ENCODE peak calls at places on chromosomes 7 and 10, in seven cellular contexts. V, C, T, Z, Y, U and F are unnamed samples.

GRCh38 chr7:155530601-155531000 is 15.8 kb downstream of the CNPY1 start:
- DNase-seq in Z (no peak), T (no peak), Y (no peak), U (no peak), C (no peak), V (no peak), F (peak)

GRCh38 chr10:56633876-56634452 is 272.9 kb upstream of the ZWINT start:
- DNase-seq in C (peak), U (no peak), Y (no peak), Z (no peak), V (no peak), T (no peak), F (no peak)

GRCh38 chr7:73907554-73908122 is 46.7 kb downstream of the TMEM270 start:
- DNase-seq in C (no peak), Y (no peak), Z (no peak), T (no peak), V (no peak), U (peak), F (no peak)

GRCh38 chr10:52609601-52610240 is 162.9 kb downstream of the MBL2 start:
- DNase-seq in V (no peak), Z (peak), Y (no peak), C (no peak), T (no peak), U (no peak), F (no peak)

GRCh38 chr10:122154034-122154732 is 116.9 kb upstream of the BTBD16 start:
- DNase-seq in U (no peak), Y (no peak), T (no peak), V (no peak), Z (no peak), C (no peak), F (no peak)

GRCh38 chr7:143850682-143851081 is 51.3 kb downstream of the TCAF1 start:
- DNase-seq in U (no peak), Y (no peak), C (no peak), T (no peak), Z (no peak), V (no peak), F (no peak)

GRCh38 chr7:142866361-142867096 is 11.7 kb downstream of the EPHB6 start:
- DNase-seq in U (no peak), V (peak), Z (peak), Y (peak), T (no peak), C (peak), F (no peak)

GRCh38 chr7:30028749-30029635 is 780 bp downstream of the PLEKHA8 start:
- DNase-seq in Z (peak), U (no peak), T (no peak), C (peak), Y (peak), V (peak), F (peak)

GRCh38 chr7:152931583-152931982 is 172.0 kb downstream of the ACTR3B start:
- DNase-seq in Z (no peak), V (no peak), C (no peak), U (no peak), Y (no peak), T (no peak), F (no peak)

GRCh38 chr10:107984581-107984980 is 820.1 kb upstream of the SORCS1 start:
- DNase-seq in V (no peak), Z (no peak), Y (no peak), T (no peak), C (no peak), U (no peak), F (no peak)

GRCh38 chr10:73931767-73932624 is 21.1 kb downstream of the PLAU start:
- DNase-seq in Y (peak), T (no peak), V (no peak), U (no peak), C (peak), Z (no peak), F (no peak)

GRCh38 chr7:123580406-123581161 is 21.0 kb upstream of the ASB15 start:
- DNase-seq in V (peak), U (no peak), C (peak), Z (peak), T (no peak), Y (no peak), F (no peak)

GRCh38 chr7:91789558-91789957 is 90.9 kb downstream of the MTERF1 start:
- DNase-seq in C (no peak), T (no peak), Y (no peak), U (no peak), V (peak), Z (no peak), F (no peak)

GRCh38 chr10:86163522-86164215 is 202.9 kb downstream of the GRID1 start:
- DNase-seq in C (no peak), U (no peak), T (no peak), Z (no peak), Y (peak), V (no peak), F (no peak)

GRCh38 chr10:89007129-89007893 is 16.7 kb downstream of the FAS start:
- DNase-seq in C (no peak), T (no peak), Z (no peak), V (no peak), U (no peak), Y (no peak), F (no peak)

GRCh38 chr7:82985144-82985802 is 177.4 kb downstream of the PCLO start:
- DNase-seq in U (no peak), C (no peak), Z (no peak), T (no peak), V (no peak), Y (no peak), F (no peak)

GRCh38 chr7:36651404-36651803 is 72.9 kb downstream of the AOAH start:
- DNase-seq in Y (no peak), U (no peak), V (peak), T (no peak), Z (peak), C (no peak), F (no peak)

GRCh38 chr7:95052692-95053091 is 145.3 kb downstream of the PPP1R9A start:
- DNase-seq in U (no peak), Y (no peak), Z (no peak), C (no peak), V (no peak), T (no peak), F (no peak)

GRCh38 chr10:68156373-68157185 is 47.3 kb downstream of the MYPN start:
- DNase-seq in Y (peak), U (no peak), C (peak), T (no peak), V (peak), Z (peak), F (peak)

GRCh38 chr10:57026307-57026706 is 665.2 kb upstream of the ZWINT start:
- DNase-seq in T (no peak), U (no peak), C (no peak), Y (no peak), Z (no peak), V (no peak), F (no peak)

GRCh38 chr10:46308666-46309450 is 22.1 kb downstream of the ANTXRL start:
- DNase-seq in C (no peak), U (peak), Z (no peak), T (no peak), Y (no peak), V (no peak), F (no peak)

GRCh38 chr7:155374276-155375252 is 76.9 kb downstream of the INSIG1 start:
- DNase-seq in T (no peak), V (no peak), C (no peak), U (peak), Z (no peak), Y (no peak), F (no peak)

GRCh38 chr7:18408461-18408860 is 87.1 kb upstream of the HDAC9 start:
- DNase-seq in V (peak), Y (no peak), U (no peak), C (no peak), Z (peak), T (no peak), F (no peak)

GRCh38 chr10:89207801-89208551 is 859 bp upstream of the CH25H start:
- DNase-seq in Z (peak), U (peak), V (peak), T (no peak), C (no peak), Y (peak), F (no peak)

GRCh38 chr7:128092221-128092620 is 61.0 kb upstream of the LRRC4 start:
- DNase-seq in Z (no peak), C (no peak), U (no peak), V (no peak), T (no peak), Y (no peak), F (no peak)

GRCh38 chr7:4682621-4683042 is 537 bp downstream of the FOXK1 start:
- DNase-seq in T (no peak), U (peak), Y (peak), V (peak), Z (peak), C (peak), F (no peak)

GRCh38 chr10:55629792-55630490 is 731.1 kb downstream of the ZWINT start:
- DNase-seq in C (no peak), Z (no peak), Y (peak), T (peak), V (peak), U (peak), F (no peak)

GRCh38 chr7:75054744-75055527 is 18.7 kb downstream of the RCC1L start:
- DNase-seq in Z (peak), U (peak), C (no peak), Y (no peak), V (peak), T (no peak), F (no peak)

GRCh38 chr7:141792526-141792925 is 2.5 kb downstream of the TAS2R5 start:
- DNase-seq in T (no peak), U (no peak), C (no peak), V (no peak), Y (no peak), Z (no peak), F (no peak)

GRCh38 chr7:69739906-69740545 is 141.8 kb downstream of the AUTS2 start:
- DNase-seq in U (no peak), Z (peak), Y (no peak), T (no peak), C (peak), V (peak), F (no peak)

GRCh38 chr7:90756366-90756765 is 160.2 kb downstream of the CDK14 start:
- DNase-seq in Z (no peak), U (no peak), C (peak), Y (no peak), T (no peak), V (no peak), F (no peak)

GRCh38 chr7:10889266-10889898 is 84.3 kb upstream of the PHF14 start:
- DNase-seq in C (peak), T (no peak), U (no peak), Y (peak), V (peak), Z (peak), F (no peak)

GRCh38 chr10:124530816-124531215 is 69.2 kb downstream of the LHPP start:
- DNase-seq in Y (no peak), Z (no peak), C (no peak), V (no peak), T (no peak), U (no peak), F (no peak)
- TF ChIP-seq CTCF in Y (no peak), Z (no peak), C (no peak), V (no peak), T (no peak), U (no peak), F (no peak)

GRCh38 chr10:58334817-58335305 is at the start of gene UBE2D1:
- DNase-seq in T (peak), C (peak), U (peak), Y (peak), Z (peak), V (peak), F (peak)
- TF ChIP-seq CTCF in T (peak), C (peak), U (peak), Y (no peak), Z (peak), V (no peak), F (no peak)

DNA sequence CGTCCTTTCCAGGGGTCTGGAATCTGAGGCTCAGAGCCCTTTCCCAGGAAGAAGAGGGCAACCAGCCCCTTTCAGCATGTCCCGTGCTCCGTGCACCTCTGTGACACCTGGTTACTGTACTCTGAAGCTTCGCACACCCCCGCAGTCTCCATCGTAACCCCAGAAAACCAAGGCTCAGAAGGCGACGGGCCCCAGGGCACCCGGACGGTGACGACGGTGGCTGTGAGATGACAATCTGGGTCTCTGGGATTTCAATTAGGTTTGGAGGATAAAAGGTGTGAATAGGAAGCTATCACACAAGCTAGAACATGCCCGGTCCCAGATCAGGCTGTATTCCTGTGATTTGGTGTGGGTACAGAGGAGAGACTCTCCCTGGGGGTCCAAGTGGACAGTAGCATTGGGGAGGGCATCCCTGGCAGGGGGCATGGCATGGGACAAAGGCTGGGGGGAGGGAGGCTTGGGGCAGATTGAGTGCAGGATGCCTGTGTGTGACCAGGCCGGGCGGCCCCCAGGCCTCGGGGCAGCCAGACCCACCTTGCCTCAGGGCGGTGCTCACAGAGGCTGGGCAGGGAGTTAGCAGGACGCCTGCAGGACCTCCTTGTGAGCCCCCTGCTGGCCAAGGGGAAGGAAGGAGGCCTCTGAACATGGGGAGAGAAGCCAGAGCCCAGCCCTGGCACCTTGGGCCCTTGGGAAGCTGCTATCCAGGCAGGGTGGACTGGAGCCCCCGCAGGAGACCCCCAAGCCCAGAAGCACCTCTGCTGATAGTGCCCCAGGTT is 23.4 kb upstream of the PSMG3 start:
- DNase-seq in Y (no peak), U (no peak), T (no peak), C (peak), V (peak), Z (no peak), F (no peak)
- TF ChIP-seq CTCF in Y (no peak), U (peak), T (peak), C (peak), V (peak), Z (peak), F (no peak)

GRCh38 chr10:123573236-123574147 is 92.7 kb upstream of the GPR26 start:
- DNase-seq in Y (peak), Z (peak), T (no peak), U (peak), V (peak), C (peak), F (no peak)
- TF ChIP-seq CTCF in Y (peak), Z (peak), T (peak), U (peak), V (peak), C (peak), F (no peak)

DNA sequence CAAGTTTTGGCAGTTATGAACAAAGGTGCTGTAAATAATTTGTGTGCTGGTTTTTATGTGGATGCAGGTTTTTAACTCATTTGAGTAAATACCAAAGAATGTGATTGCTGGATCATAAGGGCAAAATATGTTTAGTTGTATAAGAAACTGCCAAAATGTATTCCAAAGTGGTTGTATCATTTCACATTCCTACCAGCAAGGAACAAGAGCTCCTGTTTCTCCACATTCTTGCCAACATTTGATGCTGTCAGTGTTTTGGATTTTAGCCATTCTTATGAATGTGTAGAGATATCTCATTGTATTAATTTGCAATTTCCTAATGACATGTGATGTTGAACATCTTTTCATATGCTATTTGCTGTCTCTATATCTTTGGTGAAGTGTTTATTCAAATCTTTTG is 207.3 kb upstream of the LRGUK start:
- DNase-seq in U (no peak), Z (no peak), C (no peak), Y (no peak), T (no peak), V (peak), F (no peak)
- TF ChIP-seq CTCF in U (no peak), Z (no peak), C (no peak), Y (no peak), T (no peak), V (no peak), F (no peak)

DNA sequence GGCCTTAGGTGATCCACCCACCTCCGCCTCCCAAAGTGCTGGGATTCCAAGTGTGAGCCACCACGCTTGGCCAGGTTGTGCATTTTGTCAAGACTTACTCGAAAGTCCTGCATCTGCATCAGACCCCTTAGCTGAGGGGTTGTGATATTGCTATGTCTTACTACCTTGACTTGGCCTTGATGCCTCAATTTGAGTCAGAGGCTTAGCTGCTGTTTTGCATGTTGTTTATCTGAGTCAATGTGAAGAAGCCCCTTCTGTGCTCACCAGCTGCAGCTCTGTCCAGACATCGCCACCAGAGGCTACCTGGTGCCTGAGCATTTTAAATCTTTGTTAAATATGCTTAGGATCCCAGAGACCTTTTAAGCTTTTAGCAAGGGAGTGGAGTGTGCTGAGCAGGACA is 18.1 kb downstream of the UBE2D4 start:
- DNase-seq in Y (no peak), C (no peak), V (no peak), T (no peak), Z (no peak), U (no peak), F (no peak)
- TF ChIP-seq CTCF in Y (no peak), C (no peak), V (no peak), T (no peak), Z (no peak), U (no peak), F (no peak)

GRCh38 chr7:48168159-48168558 is 3.1 kb upstream of the ABCA13 start:
- DNase-seq in U (no peak), V (peak), Z (peak), C (peak), Y (no peak), T (no peak), F (no peak)
- TF ChIP-seq CTCF in U (no peak), V (no peak), Z (no peak), C (peak), Y (no peak), T (no peak), F (no peak)

DNA sequence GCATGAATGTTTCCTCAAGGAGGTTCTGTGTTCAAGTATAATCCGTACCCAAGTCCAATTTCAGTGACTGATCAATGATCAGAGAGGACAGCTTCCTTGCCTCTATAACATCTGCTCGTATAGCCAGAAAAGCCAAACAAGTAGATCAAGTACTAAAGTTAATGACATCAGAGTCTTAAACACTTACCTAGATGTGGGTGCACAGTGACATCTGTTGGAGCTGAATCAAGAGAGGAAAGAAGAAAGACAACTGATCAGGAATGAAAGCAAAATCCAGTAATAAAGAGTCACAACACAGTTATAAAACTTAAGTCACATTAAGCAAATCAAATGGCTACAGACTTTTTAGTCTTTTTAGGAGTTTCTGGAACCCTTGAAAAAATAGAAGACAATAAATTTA is 236.5 kb downstream of the RELN start:
- DNase-seq in Y (no peak), C (no peak), T (no peak), V (no peak), U (no peak), Z (peak), F (no peak)
- TF ChIP-seq CTCF in Y (no peak), C (no peak), T (no peak), V (peak), U (no peak), Z (no peak), F (no peak)

DNA sequence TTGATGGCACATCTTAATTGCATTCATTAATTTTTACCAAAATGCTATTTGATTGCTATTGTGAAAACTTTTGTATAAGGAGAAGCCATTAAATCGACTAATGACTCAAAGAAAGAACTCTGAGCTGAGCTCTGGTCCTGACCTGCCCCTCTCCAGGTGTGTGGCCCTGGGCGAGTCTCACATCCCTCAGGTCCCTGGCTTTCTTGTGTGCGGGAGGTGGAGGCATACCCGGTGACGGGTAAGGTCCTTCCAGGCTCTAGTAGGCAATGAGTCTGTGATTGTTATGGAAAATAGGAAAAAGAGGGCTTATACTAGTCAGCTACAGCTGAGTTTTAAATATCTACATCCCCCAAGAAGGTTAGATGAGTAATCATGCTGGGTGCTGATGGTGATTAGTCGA is 248.1 kb downstream of the GATA3 start:
- DNase-seq in U (no peak), T (no peak), V (no peak), Y (no peak), C (no peak), Z (no peak), F (no peak)
- TF ChIP-seq CTCF in U (no peak), T (no peak), V (no peak), Y (no peak), C (no peak), Z (no peak), F (no peak)